ENCODE peak calls at places on chromosomes 5 and 9, in five cellular contexts. J is H9, F is hepatocyte, V is K562, G is tibial artery. C is an unnamed sample. For H3K4me1, the result is how much of the 10 kb centered on the place peaks cover.

GRCh38 chr9:128771745-128772519 is at the start of gene ZER1:
- DNase-seq in V (peak), G (peak), F (peak), J (peak), C (peak)

GRCh38 chr9:74742792-74743389 is 144.8 kb downstream of the TRPM6 start:
- DNase-seq in F (peak), G (no peak), J (peak), V (peak), C (peak)

GRCh38 chr9:134571326-134571871 is 70.2 kb upstream of the COL5A1 start:
- DNase-seq in J (no peak), V (no peak), F (peak), G (peak), C (no peak)

GRCh38 chr9:129716091-129716490 is 36.8 kb downstream of the PTGES start:
- DNase-seq in F (no peak), V (no peak), J (no peak), G (no peak), C (no peak)

GRCh38 chr9:98647236-98647635 is 61.5 kb downstream of the GABBR2 start:
- DNase-seq in J (no peak), G (no peak), V (no peak), F (no peak), C (no peak)

GRCh38 chr5:135551593-135552447 is 16.1 kb upstream of the NEUROG1 start:
- DNase-seq in V (peak), J (peak), F (peak), G (peak), C (peak)

GRCh38 chr5:126544087-126544740 is 50.8 kb downstream of the ALDH7A1 start:
- DNase-seq in G (no peak), V (peak), F (peak), J (peak), C (peak)

GRCh38 chr5:179795049-179795862 is 1.5 kb downstream of the LTC4S start:
- DNase-seq in G (peak), J (peak), F (peak), V (no peak), C (peak)

GRCh38 chr9:125632321-125633115 is 74.5 kb downstream of the MAPKAP1 start:
- DNase-seq in F (peak), G (no peak), J (no peak), V (no peak), C (no peak)

GRCh38 chr5:157120102-157120501 is 11.3 kb upstream of the HAVCR2 start:
- DNase-seq in J (no peak), V (no peak), G (no peak), F (no peak), C (no peak)

GRCh38 chr9:33475357-33475756 is 1.6 kb upstream of the NOL6 start:
- DNase-seq in V (no peak), J (no peak), G (no peak), F (no peak), C (no peak)

GRCh38 chr9:33472171-33472920 is 1.4 kb downstream of the NOL6 start:
- DNase-seq in J (no peak), F (no peak), G (peak), V (no peak), C (no peak)

GRCh38 chr9:33473216-33473615 is 508 bp downstream of the NOL6 start:
- DNase-seq in F (no peak), V (no peak), G (peak), J (no peak), C (no peak)

GRCh38 chr9:33471361-33471760 is 2.4 kb downstream of the NOL6 start:
- DNase-seq in F (no peak), J (no peak), V (no peak), G (no peak), C (no peak)

DNA sequence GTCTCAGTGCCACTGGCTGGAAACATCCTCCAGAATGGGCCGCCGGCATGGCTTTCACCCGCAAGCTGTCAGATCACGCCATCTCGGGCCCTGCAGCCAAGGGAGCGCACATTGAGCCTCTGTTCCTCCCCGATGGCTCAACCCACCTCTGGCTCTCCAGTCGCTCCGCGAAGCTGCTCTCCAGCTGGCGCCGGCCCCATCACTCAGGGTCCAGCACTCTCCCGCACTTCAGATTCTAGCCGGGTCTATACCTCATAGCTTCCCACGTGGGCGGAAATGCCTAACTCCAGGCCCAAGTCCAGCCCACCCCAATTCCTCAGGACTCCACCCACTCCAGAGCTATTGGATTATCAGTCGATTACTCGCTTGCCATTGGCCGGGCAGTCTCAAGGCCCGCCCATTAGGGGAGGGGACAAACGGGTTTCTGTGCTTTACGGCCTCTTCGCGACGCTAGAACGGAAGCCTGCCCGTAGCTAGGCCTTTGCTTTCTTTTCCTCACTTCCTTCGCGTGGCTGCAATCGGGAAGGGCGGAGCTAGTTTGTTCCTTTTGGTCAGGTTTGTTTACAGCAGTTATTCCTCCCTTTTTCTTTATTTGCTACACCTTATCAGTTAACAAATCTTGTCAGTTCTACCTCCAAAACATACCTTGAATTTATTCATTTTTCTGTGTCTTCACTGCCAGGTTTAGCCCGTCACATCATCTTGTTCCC is at the start of gene NOL6:
- DNase-seq in G (peak), F (peak), J (peak), V (peak), C (peak)
- H3K27ac ChIP-seq in G (peak), F (peak), J (no peak), V (peak), C (peak)

GRCh38 chr5:142826093-142826492 is 55.9 kb downstream of the ARHGAP26 start:
- DNase-seq in G (no peak), V (no peak), J (no peak), F (no peak), C (no peak)
- H3K4me1 ChIP-seq in G (under half), V (under half), J (under half), F (under half), C (half or more)

GRCh38 chr5:66779535-66779934 is 183.3 kb downstream of the MAST4 start:
- DNase-seq in F (no peak), G (no peak), J (no peak), V (no peak), C (no peak)
- TF ChIP-seq CTCF in F (no peak), G (no peak), J (no peak), V (no peak), C (no peak)

GRCh38 chr9:88574993-88575392 is 40.0 kb downstream of the NXNL2 start:
- DNase-seq in J (no peak), G (no peak), V (no peak), F (no peak), C (no peak)

GRCh38 chr9:88577256-88577655 is 42.3 kb downstream of the NXNL2 start:
- DNase-seq in F (no peak), V (no peak), J (no peak), G (no peak), C (no peak)

GRCh38 chr9:88578486-88579362 is 43.7 kb downstream of the NXNL2 start:
- DNase-seq in V (peak), G (peak), F (peak), J (peak), C (peak)

GRCh38 chr9:88579363-88579715 is 44.4 kb downstream of the NXNL2 start:
- DNase-seq in V (no peak), J (no peak), F (no peak), G (no peak), C (no peak)

DNA sequence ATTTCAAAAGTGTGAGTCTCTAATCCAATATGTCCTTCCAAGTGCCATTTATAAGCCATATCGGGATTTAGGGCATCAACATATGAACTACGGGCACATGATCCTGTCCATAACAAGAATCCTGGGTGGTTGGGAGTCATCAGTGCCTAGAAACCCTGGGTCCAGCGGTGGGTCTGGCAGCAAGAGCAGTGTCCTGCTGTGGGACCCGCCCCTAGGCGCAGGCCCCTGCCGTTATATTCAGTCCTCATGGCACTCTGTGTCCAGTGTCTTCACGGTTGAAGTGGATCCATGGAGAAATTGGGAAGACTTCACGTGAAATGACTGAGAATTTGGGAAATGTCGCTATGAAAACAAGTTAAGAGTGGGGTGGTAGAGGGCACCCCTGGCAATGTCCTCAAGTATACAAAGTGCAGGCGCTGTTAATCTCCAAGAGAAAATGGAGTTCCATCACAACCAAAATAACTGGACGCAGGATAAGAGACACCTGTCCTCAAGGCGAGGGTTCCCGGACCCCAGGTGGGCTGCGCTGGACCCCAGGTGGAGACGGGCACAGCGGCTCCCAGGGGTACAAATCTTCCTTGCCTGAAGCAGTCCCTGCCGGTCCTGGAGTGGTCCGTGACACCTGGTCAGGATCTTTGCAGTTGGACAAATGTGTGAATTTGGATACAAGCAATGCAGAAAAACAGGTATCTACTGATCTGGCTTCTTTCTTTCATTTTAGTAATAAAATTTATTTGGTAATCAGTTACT is 42.9 kb downstream of the NXNL2 start:
- DNase-seq in J (no peak), V (no peak), G (no peak), F (no peak), C (no peak)
- H3K27ac ChIP-seq in J (no peak), V (no peak), G (no peak), F (no peak), C (no peak)

GRCh38 chr5:149170292-149170691 is 29.0 kb downstream of the ABLIM3 start:
- DNase-seq in V (no peak), G (no peak), F (no peak), J (peak), C (no peak)

GRCh38 chr5:149172261-149172660 is 31.0 kb downstream of the ABLIM3 start:
- DNase-seq in J (no peak), F (no peak), V (no peak), G (no peak), C (no peak)

GRCh38 chr5:149175346-149176113 is 34.2 kb downstream of the ABLIM3 start:
- DNase-seq in J (no peak), G (peak), F (no peak), V (no peak), C (no peak)

GRCh38 chr5:149174847-149175234 is 33.5 kb downstream of the ABLIM3 start:
- DNase-seq in G (no peak), J (no peak), V (no peak), F (no peak), C (no peak)

GRCh38 chr5:149172709-149173505 is 31.6 kb downstream of the ABLIM3 start:
- DNase-seq in J (no peak), G (no peak), F (no peak), V (no peak), C (no peak)
- H3K4me1 ChIP-seq in J (under half), G (under half), F (under half), V (under half), C (under half)